ENCODE peak calls at places on chromosomes 5 and 9, in six cellular contexts. H is IMR-90, S is OCI-LY7, F is MM.1S, G is GM23248, B is Karpas-422. V is an unnamed sample.

GRCh38 chr9:78033870-78034269 is 2.3 kb upstream of the GNAQ start:
- DNase-seq in H (no peak), S (no peak), F (no peak), G (no peak), B (no peak), V (no peak)

GRCh38 chr5:65818592-65818991 is 96.6 kb downstream of the NLN start:
- DNase-seq in H (no peak), S (no peak), F (no peak), G (no peak), B (no peak), V (no peak)

GRCh38 chr9:127903557-127904475 is 4.4 kb upstream of the ST6GALNAC6 start:
- DNase-seq in H (no peak), S (peak), F (no peak), G (peak), B (peak), V (no peak)

GRCh38 chr5:134445841-134446818 is 34.4 kb upstream of the CDKN2AIPNL start:
- DNase-seq in H (no peak), S (no peak), F (no peak), G (no peak), B (peak), V (no peak)

GRCh38 chr5:127564002-127564769 is 46.7 kb downstream of the PRRC1 start:
- DNase-seq in H (peak), S (peak), F (peak), G (peak), B (peak), V (peak)

GRCh38 chr5:79255786-79256557 is 20.0 kb downstream of the JMY start:
- DNase-seq in H (peak), S (no peak), F (no peak), G (peak), B (no peak), V (no peak)

GRCh38 chr5:150530992-150531588 is 23.2 kb downstream of the NDST1 start:
- DNase-seq in H (no peak), S (no peak), F (no peak), G (no peak), B (no peak), V (no peak)

GRCh38 chr9:4146293-4146692 is 153.6 kb downstream of the GLIS3 start:
- DNase-seq in H (no peak), S (no peak), F (no peak), G (no peak), B (no peak), V (no peak)

GRCh38 chr9:1005043-1005667 is 28.7 kb downstream of the DMRT3 start:
- DNase-seq in H (peak), S (peak), F (peak), G (peak), B (peak), V (peak)

GRCh38 chr5:4868140-4868735 is 271.9 kb upstream of the ADAMTS16 start:
- DNase-seq in H (no peak), S (peak), F (peak), G (peak), B (peak), V (peak)

GRCh38 chr9:613771-614347 is 227.6 kb upstream of the DMRT1 start:
- DNase-seq in H (peak), S (peak), F (peak), G (peak), B (peak), V (peak)

GRCh38 chr5:109956884-109957283 is 267.2 kb downstream of the MAN2A1 start:
- DNase-seq in H (no peak), S (no peak), F (peak), G (no peak), B (no peak), V (no peak)

GRCh38 chr5:102561894-102562760 is 63.3 kb upstream of the SLCO6A1 start:
- DNase-seq in H (peak), S (peak), F (peak), G (peak), B (peak), V (peak)

GRCh38 chr9:125755340-125755739 is 8.2 kb downstream of the PBX3 start:
- DNase-seq in H (no peak), S (no peak), F (no peak), G (no peak), B (no peak), V (no peak)

GRCh38 chr5:151770383-151771258 is 1.1 kb upstream of the G3BP1 start:
- DNase-seq in H (peak), S (peak), F (peak), G (peak), B (peak), V (no peak)

GRCh38 chr5:68529581-68529980 is 314.0 kb downstream of the PIK3R1 start:
- DNase-seq in H (peak), S (no peak), F (no peak), G (peak), B (no peak), V (no peak)

GRCh38 chr5:113034182-113034773 is 57.7 kb downstream of the DCP2 start:
- DNase-seq in H (peak), S (no peak), F (no peak), G (peak), B (no peak), V (no peak)

GRCh38 chr9:136059321-136059791 is 35.7 kb downstream of the NACC2 start:
- DNase-seq in H (no peak), S (no peak), F (no peak), G (no peak), B (no peak), V (no peak)

GRCh38 chr9:99356512-99356971 is 134.5 kb downstream of the SEC61B start:
- DNase-seq in H (no peak), S (no peak), F (no peak), G (peak), B (no peak), V (no peak)

GRCh38 chr9:98974994-98975712 is 31.4 kb downstream of the COL15A1 start:
- DNase-seq in H (peak), S (peak), F (peak), G (peak), B (peak), V (peak)

GRCh38 chr9:89410709-89411111 is 87.2 kb downstream of the SEMA4D start:
- DNase-seq in H (no peak), S (no peak), F (no peak), G (peak), B (no peak), V (no peak)

DNA sequence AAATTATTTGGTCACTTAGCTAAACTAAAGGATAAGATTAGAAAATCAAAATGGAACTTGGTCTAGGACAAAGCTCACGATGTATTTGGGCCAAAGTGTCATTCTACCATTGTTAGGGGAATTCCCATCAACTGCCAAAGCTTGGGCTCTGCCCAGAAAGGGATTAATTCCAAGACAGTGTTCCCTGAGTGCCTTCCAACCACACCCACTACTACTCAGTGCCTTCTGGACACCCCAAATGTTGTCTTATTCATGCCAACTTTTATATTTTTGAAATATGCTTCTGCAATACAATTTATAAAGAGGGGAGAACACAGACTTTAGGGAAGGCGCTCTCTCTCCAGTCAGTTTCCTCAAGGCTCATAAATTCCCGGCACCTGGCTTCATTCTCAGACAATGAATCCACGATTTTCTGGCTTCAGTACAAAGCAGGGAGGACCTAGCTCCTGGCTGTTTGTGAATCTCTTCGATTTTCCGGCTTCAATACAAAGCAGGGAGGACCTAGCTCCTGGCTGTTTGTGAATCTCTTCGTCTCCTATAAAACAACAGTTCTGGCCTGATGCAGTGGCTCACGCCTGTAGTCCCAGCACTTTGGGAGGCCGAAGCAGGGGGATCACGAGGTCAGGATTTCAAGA is 120.1 kb upstream of the MYO10 start:
- DNase-seq in H (no peak), S (no peak), F (no peak), G (peak), B (no peak), V (no peak)
- H2AFZ ChIP-seq in H (no peak), S (no peak), F (no peak), G (peak), B (no peak), V (no peak)

DNA sequence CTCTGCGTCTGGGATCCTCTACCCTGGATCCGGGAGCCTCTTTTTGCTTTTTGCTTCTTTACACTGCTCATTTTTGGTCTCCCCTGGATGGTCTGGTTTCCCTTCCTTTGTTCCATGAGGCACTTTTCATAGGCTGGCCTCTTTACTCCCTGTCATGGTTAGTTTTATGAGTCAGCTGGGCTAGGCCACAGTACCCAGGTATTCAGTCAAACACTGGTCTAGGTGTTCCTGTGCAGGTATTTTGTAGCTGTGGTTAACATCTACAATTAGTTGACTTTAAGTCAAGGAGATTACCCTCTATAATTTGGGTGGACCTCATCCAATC is 17.5 kb downstream of the ANKRD33B start:
- DNase-seq in H (no peak), S (no peak), F (no peak), G (no peak), B (no peak), V (no peak)
- H3K4me3 ChIP-seq in H (no peak), S (no peak), F (no peak), G (no peak), B (no peak), V (no peak)

GRCh38 chr5:97986069-97986468 is 787.4 kb upstream of the RGMB start:
- DNase-seq in H (peak), S (no peak), F (no peak), G (peak), B (no peak), V (no peak)
- H2AFZ ChIP-seq in H (no peak), S (no peak), F (no peak), G (peak), B (no peak), V (no peak)

GRCh38 chr5:119072496-119072895 is 1.6 kb downstream of the DMXL1 start:
- DNase-seq in H (no peak), S (no peak), F (no peak), G (peak), B (peak), V (no peak)
- H3K4me3 ChIP-seq in H (no peak), S (peak), F (peak), G (peak), B (peak), V (no peak)

GRCh38 chr5:83097582-83098265 is 20.4 kb downstream of the XRCC4 start:
- DNase-seq in H (peak), S (no peak), F (no peak), G (peak), B (no peak), V (no peak)

GRCh38 chr5:83093692-83094091 is 16.3 kb downstream of the XRCC4 start:
- DNase-seq in H (no peak), S (no peak), F (no peak), G (no peak), B (no peak), V (no peak)

GRCh38 chr5:83096660-83097334 is 19.4 kb downstream of the XRCC4 start:
- DNase-seq in H (peak), S (no peak), F (no peak), G (peak), B (no peak), V (no peak)

GRCh38 chr5:83095973-83096539 is 18.7 kb downstream of the XRCC4 start:
- DNase-seq in H (peak), S (no peak), F (no peak), G (peak), B (no peak), V (no peak)

GRCh38 chr5:83095163-83095972 is 18.0 kb downstream of the XRCC4 start:
- DNase-seq in H (no peak), S (no peak), F (no peak), G (no peak), B (no peak), V (no peak)
- H2AFZ ChIP-seq in H (peak), S (no peak), F (no peak), G (peak), B (no peak), V (no peak)